ENCODE peak calls at places on chromosome 18, in six cellular contexts. One of them, this sample, is unnamed.

GRCh38 chr18:37322497-37323035 is 243.0 kb downstream of the CELF4 start:
- DNase-seq in posterior vena cava: no peak
- DNase-seq in T1000: no peak
- DNase-seq in GM18507: peak
- DNase-seq in posterior cingulate gyrus: peak
- DNase-seq in stimulated activated effector memory CD8-positive, alpha-beta T cell treated with anti-CD3 and anti-CD28 coated beads, Interleukin-12 subunit alpha, Interleukin-12 subunit beta, amount 100 ng/mL, for 72 hours: peak
- DNase-seq in this sample: no peak

GRCh38 chr18:59881728-59882685 is 17.8 kb upstream of the PMAIP1 start:
- DNase-seq in GM18507: no peak
- DNase-seq in T1000: no peak
- DNase-seq in posterior vena cava: no peak
- DNase-seq in stimulated activated effector memory CD8-positive, alpha-beta T cell treated with anti-CD3 and anti-CD28 coated beads, Interleukin-12 subunit alpha, Interleukin-12 subunit beta, amount 100 ng/mL, for 72 hours: no peak
- DNase-seq in posterior cingulate gyrus: no peak
- DNase-seq in this sample: no peak

GRCh38 chr18:61551586-61551985 is 218.4 kb downstream of the CDH20 start:
- DNase-seq in GM18507: peak
- DNase-seq in posterior cingulate gyrus: no peak
- DNase-seq in stimulated activated effector memory CD8-positive, alpha-beta T cell treated with anti-CD3 and anti-CD28 coated beads, Interleukin-12 subunit alpha, Interleukin-12 subunit beta, amount 100 ng/mL, for 72 hours: no peak
- DNase-seq in posterior vena cava: no peak
- DNase-seq in T1000: no peak
- DNase-seq in this sample: peak

GRCh38 chr18:75845413-75845812 is 417.9 kb upstream of the SMIM21 start:
- DNase-seq in stimulated activated effector memory CD8-positive, alpha-beta T cell treated with anti-CD3 and anti-CD28 coated beads, Interleukin-12 subunit alpha, Interleukin-12 subunit beta, amount 100 ng/mL, for 72 hours: peak
- DNase-seq in T1000: no peak
- DNase-seq in posterior cingulate gyrus: no peak
- DNase-seq in GM18507: no peak
- DNase-seq in posterior vena cava: no peak
- DNase-seq in this sample: no peak

GRCh38 chr18:995641-996040 is 91.0 kb downstream of the ADCYAP1 start:
- DNase-seq in stimulated activated effector memory CD8-positive, alpha-beta T cell treated with anti-CD3 and anti-CD28 coated beads, Interleukin-12 subunit alpha, Interleukin-12 subunit beta, amount 100 ng/mL, for 72 hours: no peak
- DNase-seq in posterior cingulate gyrus: no peak
- DNase-seq in posterior vena cava: no peak
- DNase-seq in GM18507: no peak
- DNase-seq in T1000: no peak
- DNase-seq in this sample: no peak

GRCh38 chr18:50726960-50727589 is 92.7 kb downstream of the MRO start:
- DNase-seq in stimulated activated effector memory CD8-positive, alpha-beta T cell treated with anti-CD3 and anti-CD28 coated beads, Interleukin-12 subunit alpha, Interleukin-12 subunit beta, amount 100 ng/mL, for 72 hours: no peak
- DNase-seq in posterior vena cava: peak
- DNase-seq in GM18507: peak
- DNase-seq in posterior cingulate gyrus: no peak
- DNase-seq in T1000: no peak
- DNase-seq in this sample: no peak

GRCh38 chr18:48607049-48607984 is 68.5 kb downstream of the CTIF start:
- DNase-seq in GM18507: no peak
- DNase-seq in stimulated activated effector memory CD8-positive, alpha-beta T cell treated with anti-CD3 and anti-CD28 coated beads, Interleukin-12 subunit alpha, Interleukin-12 subunit beta, amount 100 ng/mL, for 72 hours: no peak
- DNase-seq in posterior vena cava: no peak
- DNase-seq in T1000: no peak
- DNase-seq in posterior cingulate gyrus: no peak
- DNase-seq in this sample: no peak

GRCh38 chr18:6731197-6731596 is 1.7 kb downstream of the ARHGAP28 start:
- DNase-seq in stimulated activated effector memory CD8-positive, alpha-beta T cell treated with anti-CD3 and anti-CD28 coated beads, Interleukin-12 subunit alpha, Interleukin-12 subunit beta, amount 100 ng/mL, for 72 hours: no peak
- DNase-seq in posterior cingulate gyrus: no peak
- DNase-seq in GM18507: no peak
- DNase-seq in posterior vena cava: no peak
- DNase-seq in T1000: no peak
- DNase-seq in this sample: no peak

GRCh38 chr18:62450546-62451395 is 72.1 kb upstream of the ZCCHC2 start:
- DNase-seq in stimulated activated effector memory CD8-positive, alpha-beta T cell treated with anti-CD3 and anti-CD28 coated beads, Interleukin-12 subunit alpha, Interleukin-12 subunit beta, amount 100 ng/mL, for 72 hours: peak
- DNase-seq in posterior vena cava: peak
- DNase-seq in posterior cingulate gyrus: peak
- DNase-seq in T1000: peak
- DNase-seq in GM18507: no peak
- DNase-seq in this sample: no peak

GRCh38 chr18:58186258-58186948 is 142.4 kb downstream of the NEDD4L start:
- DNase-seq in T1000: peak
- DNase-seq in posterior vena cava: no peak
- DNase-seq in posterior cingulate gyrus: no peak
- DNase-seq in stimulated activated effector memory CD8-positive, alpha-beta T cell treated with anti-CD3 and anti-CD28 coated beads, Interleukin-12 subunit alpha, Interleukin-12 subunit beta, amount 100 ng/mL, for 72 hours: no peak
- DNase-seq in GM18507: no peak
- DNase-seq in this sample: no peak

GRCh38 chr18:47754311-47755101 is 176.0 kb downstream of the SMAD2 start:
- DNase-seq in posterior vena cava: no peak
- DNase-seq in T1000: no peak
- DNase-seq in posterior cingulate gyrus: peak
- DNase-seq in GM18507: no peak
- DNase-seq in stimulated activated effector memory CD8-positive, alpha-beta T cell treated with anti-CD3 and anti-CD28 coated beads, Interleukin-12 subunit alpha, Interleukin-12 subunit beta, amount 100 ng/mL, for 72 hours: peak
- DNase-seq in this sample: peak

GRCh38 chr18:22504665-22505064 is 87.0 kb upstream of the CTAGE1 start:
- DNase-seq in T1000: peak
- DNase-seq in posterior vena cava: no peak
- DNase-seq in posterior cingulate gyrus: no peak
- DNase-seq in stimulated activated effector memory CD8-positive, alpha-beta T cell treated with anti-CD3 and anti-CD28 coated beads, Interleukin-12 subunit alpha, Interleukin-12 subunit beta, amount 100 ng/mL, for 72 hours: no peak
- DNase-seq in GM18507: no peak
- DNase-seq in this sample: no peak

GRCh38 chr18:30527226-30527625 is 515.3 kb downstream of the DSC3 start:
- DNase-seq in posterior vena cava: no peak
- DNase-seq in GM18507: no peak
- DNase-seq in T1000: no peak
- DNase-seq in posterior cingulate gyrus: no peak
- DNase-seq in stimulated activated effector memory CD8-positive, alpha-beta T cell treated with anti-CD3 and anti-CD28 coated beads, Interleukin-12 subunit alpha, Interleukin-12 subunit beta, amount 100 ng/mL, for 72 hours: no peak
- DNase-seq in this sample: no peak

GRCh38 chr18:10895976-10896375 is 253.4 kb downstream of the PIEZO2 start:
- DNase-seq in stimulated activated effector memory CD8-positive, alpha-beta T cell treated with anti-CD3 and anti-CD28 coated beads, Interleukin-12 subunit alpha, Interleukin-12 subunit beta, amount 100 ng/mL, for 72 hours: no peak
- DNase-seq in posterior cingulate gyrus: no peak
- DNase-seq in posterior vena cava: no peak
- DNase-seq in GM18507: no peak
- DNase-seq in T1000: no peak
- DNase-seq in this sample: no peak

GRCh38 chr18:6795307-6795706 is 65.8 kb downstream of the ARHGAP28 start:
- DNase-seq in stimulated activated effector memory CD8-positive, alpha-beta T cell treated with anti-CD3 and anti-CD28 coated beads, Interleukin-12 subunit alpha, Interleukin-12 subunit beta, amount 100 ng/mL, for 72 hours: no peak
- DNase-seq in T1000: no peak
- DNase-seq in GM18507: no peak
- DNase-seq in posterior cingulate gyrus: no peak
- DNase-seq in posterior vena cava: no peak
- DNase-seq in this sample: no peak

GRCh38 chr18:12278765-12279682 is 24.9 kb downstream of the CIDEA start:
- DNase-seq in GM18507: no peak
- DNase-seq in posterior vena cava: peak
- DNase-seq in stimulated activated effector memory CD8-positive, alpha-beta T cell treated with anti-CD3 and anti-CD28 coated beads, Interleukin-12 subunit alpha, Interleukin-12 subunit beta, amount 100 ng/mL, for 72 hours: no peak
- DNase-seq in posterior cingulate gyrus: peak
- DNase-seq in T1000: no peak
- DNase-seq in this sample: no peak

GRCh38 chr18:22001912-22002487 is 167.4 kb upstream of the GATA6 start:
- DNase-seq in posterior vena cava: no peak
- DNase-seq in T1000: no peak
- DNase-seq in GM18507: no peak
- DNase-seq in stimulated activated effector memory CD8-positive, alpha-beta T cell treated with anti-CD3 and anti-CD28 coated beads, Interleukin-12 subunit alpha, Interleukin-12 subunit beta, amount 100 ng/mL, for 72 hours: no peak
- DNase-seq in posterior cingulate gyrus: no peak
- DNase-seq in this sample: no peak

GRCh38 chr18:56637897-56638231 is 528 bp downstream of the TXNL1 start:
- DNase-seq in GM18507: no peak
- DNase-seq in stimulated activated effector memory CD8-positive, alpha-beta T cell treated with anti-CD3 and anti-CD28 coated beads, Interleukin-12 subunit alpha, Interleukin-12 subunit beta, amount 100 ng/mL, for 72 hours: no peak
- DNase-seq in T1000: no peak
- DNase-seq in posterior cingulate gyrus: no peak
- DNase-seq in posterior vena cava: no peak
- DNase-seq in this sample: no peak

GRCh38 chr18:45467307-45467706 is 148.0 kb upstream of the SLC14A2 start:
- DNase-seq in stimulated activated effector memory CD8-positive, alpha-beta T cell treated with anti-CD3 and anti-CD28 coated beads, Interleukin-12 subunit alpha, Interleukin-12 subunit beta, amount 100 ng/mL, for 72 hours: no peak
- DNase-seq in posterior vena cava: no peak
- DNase-seq in posterior cingulate gyrus: no peak
- DNase-seq in T1000: no peak
- DNase-seq in GM18507: no peak
- DNase-seq in this sample: peak

GRCh38 chr18:26089247-26090129 is 925 bp downstream of the SS18 start:
- DNase-seq in GM18507: no peak
- DNase-seq in stimulated activated effector memory CD8-positive, alpha-beta T cell treated with anti-CD3 and anti-CD28 coated beads, Interleukin-12 subunit alpha, Interleukin-12 subunit beta, amount 100 ng/mL, for 72 hours: no peak
- DNase-seq in posterior vena cava: no peak
- DNase-seq in T1000: peak
- DNase-seq in posterior cingulate gyrus: peak
- DNase-seq in this sample: no peak

GRCh38 chr18:73979742-73980141 is 167.9 kb downstream of the FBXO15 start:
- DNase-seq in GM18507: no peak
- DNase-seq in stimulated activated effector memory CD8-positive, alpha-beta T cell treated with anti-CD3 and anti-CD28 coated beads, Interleukin-12 subunit alpha, Interleukin-12 subunit beta, amount 100 ng/mL, for 72 hours: no peak
- DNase-seq in posterior vena cava: no peak
- DNase-seq in posterior cingulate gyrus: no peak
- DNase-seq in T1000: no peak
- DNase-seq in this sample: no peak

GRCh38 chr18:23191952-23192662 is 56.8 kb downstream of the CABLES1 start:
- DNase-seq in GM18507: no peak
- DNase-seq in stimulated activated effector memory CD8-positive, alpha-beta T cell treated with anti-CD3 and anti-CD28 coated beads, Interleukin-12 subunit alpha, Interleukin-12 subunit beta, amount 100 ng/mL, for 72 hours: no peak
- DNase-seq in posterior cingulate gyrus: peak
- DNase-seq in posterior vena cava: peak
- DNase-seq in T1000: no peak
- DNase-seq in this sample: peak

GRCh38 chr18:23134780-23135678 is at the start of gene CABLES1:
- DNase-seq in T1000: peak
- DNase-seq in stimulated activated effector memory CD8-positive, alpha-beta T cell treated with anti-CD3 and anti-CD28 coated beads, Interleukin-12 subunit alpha, Interleukin-12 subunit beta, amount 100 ng/mL, for 72 hours: peak
- DNase-seq in posterior vena cava: peak
- DNase-seq in GM18507: no peak
- DNase-seq in posterior cingulate gyrus: peak
- DNase-seq in this sample: no peak

GRCh38 chr18:12782521-12782920 is 79.7 kb downstream of the PSMG2 start:
- DNase-seq in posterior cingulate gyrus: no peak
- DNase-seq in GM18507: no peak
- DNase-seq in posterior vena cava: no peak
- DNase-seq in stimulated activated effector memory CD8-positive, alpha-beta T cell treated with anti-CD3 and anti-CD28 coated beads, Interleukin-12 subunit alpha, Interleukin-12 subunit beta, amount 100 ng/mL, for 72 hours: peak
- DNase-seq in T1000: no peak
- DNase-seq in this sample: no peak

GRCh38 chr18:34028341-34028740 is 196.4 kb downstream of the NOL4 start:
- DNase-seq in posterior vena cava: no peak
- DNase-seq in T1000: no peak
- DNase-seq in posterior cingulate gyrus: no peak
- DNase-seq in GM18507: no peak
- DNase-seq in stimulated activated effector memory CD8-positive, alpha-beta T cell treated with anti-CD3 and anti-CD28 coated beads, Interleukin-12 subunit alpha, Interleukin-12 subunit beta, amount 100 ng/mL, for 72 hours: no peak
- DNase-seq in this sample: no peak

GRCh38 chr18:24022141-24022540 is 7.6 kb downstream of the TTC39C start:
- DNase-seq in posterior cingulate gyrus: no peak
- DNase-seq in stimulated activated effector memory CD8-positive, alpha-beta T cell treated with anti-CD3 and anti-CD28 coated beads, Interleukin-12 subunit alpha, Interleukin-12 subunit beta, amount 100 ng/mL, for 72 hours: no peak
- DNase-seq in posterior vena cava: no peak
- DNase-seq in GM18507: no peak
- DNase-seq in T1000: no peak
- DNase-seq in this sample: no peak